ENCODE peak calls at places on chromosomes 2 and 18, in nine cellular contexts. S, W, X, M, I, U, Z, R and D are unnamed samples.

GRCh38 chr2:178870703-178871102 is 63.5 kb upstream of the TTN start:
- DNase-seq in U (no peak), S (no peak), W (no peak), Z (no peak), I (no peak), X (no peak), M (no peak), R (peak; percentile 26), D (no peak)

GRCh38 chr2:73290049-73290839 is 3.1 kb downstream of the EGR4 start:
- DNase-seq in M (no peak), Z (no peak), I (no peak), W (no peak), R (no peak), U (no peak), X (no peak), S (no peak), D (peak; percentile 48)

GRCh38 chr2:32427672-32428622 is 71.1 kb downstream of the BIRC6 start:
- DNase-seq in S (no peak), Z (no peak), W (no peak), R (no peak), U (no peak), I (no peak), M (no peak), X (no peak), D (no peak)

GRCh38 chr2:158460632-158461297 is 4.0 kb downstream of the PKP4 start:
- DNase-seq in M (no peak), S (no peak), R (no peak), I (no peak), U (no peak), X (no peak), Z (no peak), W (no peak), D (no peak)

GRCh38 chr2:166057363-166058169 is 70.3 kb downstream of the SCN1A start:
- DNase-seq in X (no peak), Z (no peak), R (no peak), I (no peak), U (no peak), M (no peak), W (peak; percentile 8), S (peak; percentile 10), D (no peak)

GRCh38 chr18:58117685-58118403 is 73.8 kb downstream of the NEDD4L start:
- DNase-seq in R (peak; percentile 56), X (no peak), M (no peak), W (peak; percentile 85), Z (no peak), U (peak; percentile 47), S (peak; percentile 33), I (no peak), D (no peak)

GRCh38 chr2:216478151-216478550 is 20.5 kb upstream of the RPL37A start:
- DNase-seq in U (no peak), S (peak; percentile 78), X (no peak), M (peak; percentile 31), W (peak; percentile 70), Z (no peak), I (no peak), R (no peak), D (no peak)

GRCh38 chr2:198054299-198054698 is 249.9 kb downstream of the PLCL1 start:
- DNase-seq in X (peak; percentile 23), Z (no peak), M (no peak), U (no peak), S (peak; percentile 55), R (peak; percentile 59), W (peak; percentile 14), I (no peak), D (peak; percentile 49)

GRCh38 chr2:106085441-106085911 is 108.6 kb downstream of the UXS1 start:
- DNase-seq in X (no peak), R (peak; percentile 69), Z (no peak), M (no peak), W (no peak), I (no peak), U (no peak), S (peak; percentile 27), D (peak; percentile 71)

GRCh38 chr18:59764281-59764680 is 67.1 kb upstream of the CCBE1 start:
- DNase-seq in S (no peak), W (no peak), I (no peak), X (no peak), R (no peak), Z (no peak), U (no peak), M (no peak), D (no peak)

GRCh38 chr2:31082002-31082401 is 56.2 kb downstream of the GALNT14 start:
- DNase-seq in I (no peak), U (no peak), Z (no peak), M (no peak), R (no peak), S (no peak), W (no peak), X (no peak), D (no peak)

GRCh38 chr2:237864940-237865622 is 5.7 kb downstream of the RAMP1 start:
- DNase-seq in M (no peak), W (no peak), U (no peak), Z (no peak), R (no peak), I (no peak), S (peak; percentile 26), X (no peak), D (no peak)

GRCh38 chr2:64848363-64848762 is 140.8 kb upstream of the SLC1A4 start:
- DNase-seq in S (no peak), M (no peak), R (no peak), W (no peak), U (no peak), X (no peak), Z (no peak), I (no peak), D (no peak)

GRCh38 chr18:9017170-9017899 is 85.2 kb upstream of the NDUFV2 start:
- DNase-seq in U (no peak), R (peak; percentile 92), W (peak; percentile 85), X (peak; percentile 56), S (peak; percentile 94), M (no peak), Z (no peak), I (peak; percentile 24), D (no peak)

GRCh38 chr2:108613261-108614042 is 79.2 kb downstream of the LIMS1 start:
- DNase-seq in I (no peak), M (no peak), W (no peak), U (no peak), Z (no peak), R (no peak), X (no peak), S (no peak), D (no peak)

GRCh38 chr18:5417342-5417741 is 121.8 kb upstream of the ZBTB14 start:
- DNase-seq in I (no peak), U (no peak), M (peak; percentile 9), X (no peak), S (peak; percentile 7), W (no peak), R (no peak), Z (no peak), D (no peak)

GRCh38 chr2:56801214-56801613 is 617.4 kb downstream of the CCDC85A start:
- DNase-seq in Z (no peak), W (no peak), M (no peak), S (no peak), I (no peak), X (no peak), R (no peak), U (no peak), D (no peak)

GRCh38 chr2:29611261-29611660 is 310.1 kb downstream of the ALK start:
- DNase-seq in R (no peak), X (no peak), S (no peak), Z (no peak), M (no peak), W (no peak), U (no peak), I (no peak), D (no peak)

GRCh38 chr2:19532797-19533196 is 174.4 kb upstream of the OSR1 start:
- DNase-seq in M (no peak), S (no peak), Z (no peak), I (no peak), X (no peak), W (no peak), U (no peak), R (no peak), D (no peak)

GRCh38 chr2:29487967-29488550 is 372.8 kb downstream of the CLIP4 start:
- DNase-seq in U (no peak), X (no peak), R (no peak), W (no peak), M (no peak), Z (no peak), S (no peak), I (no peak), D (no peak)

GRCh38 chr2:238155051-238155760 is 3.6 kb upstream of the ERFE start:
- DNase-seq in R (peak; percentile 80), W (peak; percentile 80), S (no peak), I (no peak), U (no peak), X (no peak), M (no peak), Z (no peak), D (no peak)

GRCh38 chr2:212427031-212427430 is 111.6 kb downstream of the ERBB4 start:
- DNase-seq in X (no peak), S (no peak), I (no peak), U (no peak), W (no peak), M (no peak), R (no peak), Z (no peak), D (no peak)

GRCh38 chr2:203583696-203584095 is 48.6 kb upstream of the RAPH1 start:
- DNase-seq in I (no peak), W (peak; percentile 22), S (peak; percentile 56), U (no peak), R (no peak), Z (no peak), M (no peak), X (no peak), D (no peak)

GRCh38 chr2:71006955-71007799 is 12.5 kb upstream of the TEX261 start:
- DNase-seq in X (no peak), W (no peak), I (no peak), M (no peak), U (no peak), Z (no peak), R (no peak), S (no peak), D (no peak)

GRCh38 chr18:35604369-35604768 is 22.8 kb downstream of the GALNT1 start:
- DNase-seq in W (no peak), R (no peak), X (no peak), I (no peak), M (no peak), U (no peak), Z (no peak), S (no peak), D (no peak)

GRCh38 chr2:157751462-157752058 is 122.9 kb upstream of the ACVR1C start:
- DNase-seq in S (no peak), W (peak; percentile 56), U (no peak), I (no peak), M (no peak), Z (no peak), R (peak; percentile 59), X (peak; percentile 10), D (peak; percentile 26)

GRCh38 chr18:24930974-24931373 is 421.0 kb downstream of the ZNF521 start:
- DNase-seq in I (no peak), U (no peak), Z (no peak), X (no peak), W (no peak), S (no peak), M (no peak), R (no peak), D (no peak)

GRCh38 chr2:15799432-15799827 is 140.9 kb upstream of the MYCN start:
- DNase-seq in U (no peak), R (no peak), S (no peak), I (no peak), M (no peak), X (no peak), W (no peak), Z (no peak), D (no peak)

GRCh38 chr18:45637546-45638327 is 22.5 kb downstream of the SLC14A2 start:
- DNase-seq in R (no peak), Z (no peak), I (no peak), S (peak; percentile 63), U (no peak), W (no peak), M (no peak), X (no peak), D (no peak)

GRCh38 chr18:37243756-37244155 is 321.8 kb downstream of the CELF4 start:
- DNase-seq in R (no peak), W (no peak), M (no peak), Z (no peak), X (no peak), S (no peak), I (no peak), U (no peak), D (no peak)

GRCh38 chr2:66481100-66481549 is 46.2 kb downstream of the MEIS1 start:
- DNase-seq in S (no peak), W (peak; percentile 19), R (no peak), U (no peak), M (no peak), X (no peak), I (no peak), Z (no peak), D (no peak)